ENCODE peak calls at places on chromosome X, in nine cellular contexts. One of them, this sample, is unnamed.

GRCh38 chrX:107659768-107660167 is 31.5 kb downstream of the PRPS1 start:
- DNase-seq in right lobe of liver: no peak
- DNase-seq in psoas muscle: no peak
- DNase-seq in ovary: no peak
- DNase-seq in sigmoid colon: no peak
- DNase-seq in lung: no peak
- DNase-seq in body of pancreas: no peak
- DNase-seq in cardiac muscle cell: peak
- DNase-seq in tibial nerve: no peak
- DNase-seq in this sample: no peak

GRCh38 chrX:40414335-40414734 is 166.4 kb upstream of the ATP6AP2 start:
- DNase-seq in ovary: no peak
- DNase-seq in tibial nerve: no peak
- DNase-seq in right lobe of liver: no peak
- DNase-seq in psoas muscle: no peak
- DNase-seq in cardiac muscle cell: no peak
- DNase-seq in sigmoid colon: no peak
- DNase-seq in body of pancreas: no peak
- DNase-seq in lung: no peak
- DNase-seq in this sample: no peak

GRCh38 chrX:51955200-51955599 is 61.8 kb downstream of the MAGED1 start:
- DNase-seq in right lobe of liver: no peak
- DNase-seq in ovary: no peak
- DNase-seq in cardiac muscle cell: no peak
- DNase-seq in body of pancreas: no peak
- DNase-seq in tibial nerve: no peak
- DNase-seq in sigmoid colon: no peak
- DNase-seq in psoas muscle: no peak
- DNase-seq in lung: no peak
- DNase-seq in this sample: no peak

GRCh38 chrX:44874481-44875184 is 1.6 kb downstream of the KDM6A start:
- DNase-seq in cardiac muscle cell: peak
- DNase-seq in tibial nerve: no peak
- DNase-seq in right lobe of liver: no peak
- DNase-seq in lung: peak
- DNase-seq in psoas muscle: no peak
- DNase-seq in ovary: peak
- DNase-seq in body of pancreas: no peak
- DNase-seq in sigmoid colon: no peak
- DNase-seq in this sample: no peak

GRCh38 chrX:37504991-37505390 is 66.5 kb upstream of the LANCL3 start:
- DNase-seq in cardiac muscle cell: no peak
- DNase-seq in ovary: no peak
- DNase-seq in tibial nerve: no peak
- DNase-seq in lung: no peak
- DNase-seq in sigmoid colon: no peak
- DNase-seq in psoas muscle: no peak
- DNase-seq in body of pancreas: no peak
- DNase-seq in right lobe of liver: no peak
- DNase-seq in this sample: no peak

GRCh38 chrX:43880439-43880838 is 1.8 kb downstream of the MAOB start:
- DNase-seq in lung: no peak
- DNase-seq in tibial nerve: no peak
- DNase-seq in psoas muscle: no peak
- DNase-seq in right lobe of liver: no peak
- DNase-seq in body of pancreas: no peak
- DNase-seq in ovary: no peak
- DNase-seq in cardiac muscle cell: no peak
- DNase-seq in sigmoid colon: no peak
- DNase-seq in this sample: no peak

GRCh38 chrX:11787564-11787963 is 29.5 kb downstream of the MSL3 start:
- DNase-seq in body of pancreas: peak
- DNase-seq in ovary: peak
- DNase-seq in right lobe of liver: peak
- DNase-seq in tibial nerve: peak
- DNase-seq in cardiac muscle cell: peak
- DNase-seq in sigmoid colon: peak
- DNase-seq in psoas muscle: peak
- DNase-seq in lung: peak
- DNase-seq in this sample: peak

GRCh38 chrX:40097101-40097491 is 662 bp downstream of the BCOR start:
- DNase-seq in lung: no peak
- DNase-seq in cardiac muscle cell: peak
- DNase-seq in right lobe of liver: no peak
- DNase-seq in psoas muscle: no peak
- DNase-seq in tibial nerve: no peak
- DNase-seq in sigmoid colon: no peak
- DNase-seq in body of pancreas: no peak
- DNase-seq in ovary: no peak
- DNase-seq in this sample: no peak

GRCh38 chrX:119516157-119516702 is 48.0 kb downstream of the SLC25A5 start:
- DNase-seq in cardiac muscle cell: peak
- DNase-seq in ovary: peak
- DNase-seq in right lobe of liver: no peak
- DNase-seq in psoas muscle: no peak
- DNase-seq in tibial nerve: no peak
- DNase-seq in lung: no peak
- DNase-seq in sigmoid colon: no peak
- DNase-seq in body of pancreas: peak
- DNase-seq in this sample: no peak

GRCh38 chrX:100407147-100407783 is 2.8 kb downstream of the PCDH19 start:
- DNase-seq in body of pancreas: no peak
- DNase-seq in sigmoid colon: no peak
- DNase-seq in cardiac muscle cell: no peak
- DNase-seq in lung: no peak
- DNase-seq in tibial nerve: no peak
- DNase-seq in right lobe of liver: no peak
- DNase-seq in ovary: no peak
- DNase-seq in psoas muscle: no peak
- DNase-seq in this sample: no peak

GRCh38 chrX:100407784-100408642 is 2.1 kb downstream of the PCDH19 start:
- DNase-seq in cardiac muscle cell: no peak
- DNase-seq in tibial nerve: no peak
- DNase-seq in lung: no peak
- DNase-seq in body of pancreas: no peak
- DNase-seq in psoas muscle: peak
- DNase-seq in right lobe of liver: no peak
- DNase-seq in ovary: no peak
- DNase-seq in sigmoid colon: no peak
- DNase-seq in this sample: peak

GRCh38 chrX:100409316-100410082 is 574 bp downstream of the PCDH19 start:
- DNase-seq in cardiac muscle cell: no peak
- DNase-seq in right lobe of liver: no peak
- DNase-seq in sigmoid colon: no peak
- DNase-seq in tibial nerve: no peak
- DNase-seq in ovary: no peak
- DNase-seq in body of pancreas: no peak
- DNase-seq in psoas muscle: peak
- DNase-seq in lung: no peak
- DNase-seq in this sample: peak

GRCh38 chrX:100410083-100410590 is at the start of gene PCDH19:
- DNase-seq in body of pancreas: peak
- DNase-seq in tibial nerve: peak
- DNase-seq in sigmoid colon: peak
- DNase-seq in ovary: peak
- DNase-seq in right lobe of liver: peak
- DNase-seq in cardiac muscle cell: peak
- DNase-seq in lung: peak
- DNase-seq in psoas muscle: peak
- DNase-seq in this sample: peak

DNA sequence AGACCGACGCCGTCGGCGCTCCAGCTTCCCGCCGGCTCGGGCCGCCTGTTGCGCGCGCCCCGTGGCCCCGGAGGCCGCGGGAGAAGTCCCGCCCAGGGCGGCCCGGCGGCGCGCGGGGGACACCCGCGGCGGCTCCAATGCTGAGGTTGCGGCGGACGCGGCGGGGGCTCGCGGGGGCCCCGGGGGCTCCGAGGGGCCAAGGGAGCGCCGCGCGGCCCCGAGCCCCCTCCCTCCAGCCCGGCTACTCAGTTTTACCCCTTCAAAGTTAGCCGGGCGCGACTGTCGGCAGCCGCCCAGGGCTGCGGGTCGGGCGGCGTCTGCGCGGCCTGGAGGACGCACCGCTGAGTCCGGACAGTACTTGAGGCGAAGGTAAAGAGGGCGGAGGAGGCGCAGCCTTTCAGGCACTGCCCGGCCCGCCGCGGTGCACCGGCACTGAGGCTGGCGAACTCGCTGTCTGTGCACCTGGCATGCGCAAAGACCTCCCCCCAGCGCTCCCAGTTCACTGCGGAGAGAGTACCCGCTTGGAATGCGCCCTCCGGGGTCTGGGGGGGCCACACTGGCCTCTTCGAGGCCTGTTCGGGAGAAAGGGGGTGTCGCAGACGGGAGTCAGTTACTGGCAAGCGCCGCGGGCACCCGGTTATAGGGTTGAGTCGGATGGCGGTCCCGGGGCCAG is 1.3 kb downstream of the PCDH19 start:
- DNase-seq in lung: no peak
- DNase-seq in body of pancreas: no peak
- DNase-seq in sigmoid colon: no peak
- DNase-seq in psoas muscle: peak
- DNase-seq in cardiac muscle cell: no peak
- DNase-seq in right lobe of liver: no peak
- DNase-seq in tibial nerve: no peak
- DNase-seq in ovary: no peak
- DNase-seq in this sample: no peak
- H3K4me3 ChIP-seq in lung: no peak
- H3K4me3 ChIP-seq in body of pancreas: no peak
- H3K4me3 ChIP-seq in sigmoid colon: peak
- H3K4me3 ChIP-seq in psoas muscle: peak
- H3K4me3 ChIP-seq in cardiac muscle cell: peak
- H3K4me3 ChIP-seq in right lobe of liver: no peak
- H3K4me3 ChIP-seq in tibial nerve: peak
- H3K4me3 ChIP-seq in ovary: peak
- H3K4me3 ChIP-seq in this sample: peak

DNA sequence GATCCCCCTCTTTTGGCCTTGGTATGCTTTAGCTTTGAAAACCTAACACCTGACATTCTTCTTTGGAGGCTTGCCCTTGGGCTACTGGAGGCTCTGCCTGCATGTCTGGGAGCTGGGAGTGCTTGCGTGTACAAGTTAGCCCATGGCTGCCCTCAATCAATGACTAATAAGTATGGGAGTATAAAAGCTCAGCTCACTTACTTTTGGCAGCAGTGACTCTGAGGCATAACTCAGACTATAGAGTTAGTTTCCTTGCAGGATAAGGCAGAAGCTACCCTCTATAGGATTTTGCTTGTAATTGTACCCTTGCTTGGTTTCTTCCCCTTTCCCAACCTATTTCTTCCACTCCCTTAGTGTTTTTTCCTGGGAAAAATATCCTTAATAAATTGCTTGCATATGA is 247.9 kb downstream of the PPP1R2C start:
- DNase-seq in right lobe of liver: no peak
- DNase-seq in lung: no peak
- DNase-seq in cardiac muscle cell: peak
- DNase-seq in tibial nerve: no peak
- DNase-seq in sigmoid colon: no peak
- DNase-seq in psoas muscle: no peak
- DNase-seq in body of pancreas: no peak
- DNase-seq in ovary: no peak
- DNase-seq in this sample: no peak
- TF ChIP-seq CTCF in right lobe of liver: no peak
- TF ChIP-seq CTCF in lung: no peak
- TF ChIP-seq CTCF in cardiac muscle cell: peak
- TF ChIP-seq CTCF in tibial nerve: no peak
- TF ChIP-seq CTCF in sigmoid colon: no peak
- TF ChIP-seq CTCF in psoas muscle: no peak
- TF ChIP-seq CTCF in body of pancreas: no peak
- TF ChIP-seq CTCF in ovary: no peak
- TF ChIP-seq CTCF in this sample: no peak

DNA sequence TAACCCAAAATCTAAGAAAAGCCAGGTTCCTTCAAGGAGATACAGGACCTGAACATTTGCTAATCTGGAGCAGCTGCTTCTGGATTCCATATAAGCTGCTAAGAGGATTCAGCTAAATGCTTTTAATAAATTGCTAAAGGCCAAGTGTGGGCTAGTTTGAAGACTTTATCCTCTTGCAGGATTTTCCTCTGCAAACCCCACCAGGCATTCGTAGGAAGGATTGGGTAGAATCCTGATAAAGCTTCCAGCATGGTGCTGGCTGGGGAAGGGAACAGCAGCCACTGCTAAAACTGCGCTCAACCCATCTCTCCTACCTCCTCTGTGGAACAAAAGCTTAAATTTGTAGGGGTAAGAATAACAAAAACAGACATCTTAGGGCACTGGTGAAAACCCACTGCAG is 61.3 kb upstream of the TAB3 start:
- DNase-seq in psoas muscle: no peak
- DNase-seq in tibial nerve: no peak
- DNase-seq in ovary: no peak
- DNase-seq in cardiac muscle cell: no peak
- DNase-seq in right lobe of liver: no peak
- DNase-seq in body of pancreas: no peak
- DNase-seq in sigmoid colon: no peak
- DNase-seq in lung: no peak
- DNase-seq in this sample: no peak
- H3K27ac ChIP-seq in psoas muscle: no peak
- H3K27ac ChIP-seq in tibial nerve: no peak
- H3K27ac ChIP-seq in ovary: no peak
- H3K27ac ChIP-seq in cardiac muscle cell: no peak
- H3K27ac ChIP-seq in right lobe of liver: no peak
- H3K27ac ChIP-seq in body of pancreas: no peak
- H3K27ac ChIP-seq in sigmoid colon: no peak
- H3K27ac ChIP-seq in lung: no peak
- H3K27ac ChIP-seq in this sample: no peak

DNA sequence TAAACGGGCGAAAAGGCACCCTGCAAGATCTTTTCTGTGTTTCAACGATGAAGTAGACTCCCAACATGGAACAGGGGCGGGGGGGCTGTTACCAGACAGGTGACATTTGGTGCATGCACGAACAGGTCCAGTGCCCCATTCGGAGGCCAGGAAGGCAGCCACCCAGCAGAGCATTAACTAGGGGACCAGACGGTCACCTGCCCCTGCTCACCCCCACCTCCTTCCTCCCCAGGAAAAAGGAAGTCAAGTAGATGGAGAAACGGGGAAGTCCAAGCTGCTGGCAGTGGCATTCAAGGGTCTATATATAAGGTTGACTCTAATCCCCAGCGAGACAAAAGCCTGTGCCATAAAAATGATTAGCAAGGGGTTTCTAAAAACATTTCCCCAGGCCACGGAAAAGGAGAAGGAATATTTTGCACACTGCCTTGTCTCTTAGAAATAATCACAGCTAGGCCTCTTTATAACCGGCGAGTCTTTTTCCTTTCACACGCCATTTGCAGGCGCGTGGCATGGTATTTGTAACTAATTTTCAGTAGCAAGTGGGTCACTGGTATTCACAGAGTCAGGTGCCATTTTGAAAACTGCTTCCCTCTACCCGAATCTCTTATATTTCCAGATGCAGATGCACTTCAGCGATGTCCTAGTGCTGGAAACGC is 1.2 kb upstream of the TMSB4X start:
- DNase-seq in psoas muscle: no peak
- DNase-seq in body of pancreas: no peak
- DNase-seq in right lobe of liver: no peak
- DNase-seq in tibial nerve: no peak
- DNase-seq in sigmoid colon: no peak
- DNase-seq in ovary: peak
- DNase-seq in lung: peak
- DNase-seq in cardiac muscle cell: no peak
- DNase-seq in this sample: no peak
- H3K4me3 ChIP-seq in psoas muscle: peak
- H3K4me3 ChIP-seq in body of pancreas: no peak
- H3K4me3 ChIP-seq in right lobe of liver: peak
- H3K4me3 ChIP-seq in tibial nerve: peak
- H3K4me3 ChIP-seq in sigmoid colon: peak
- H3K4me3 ChIP-seq in ovary: peak
- H3K4me3 ChIP-seq in lung: peak
- H3K4me3 ChIP-seq in cardiac muscle cell: no peak
- H3K4me3 ChIP-seq in this sample: peak

GRCh38 chrX:47158131-47158530 is 13.1 kb downstream of the RBM10 start:
- DNase-seq in cardiac muscle cell: no peak
- DNase-seq in sigmoid colon: peak
- DNase-seq in body of pancreas: no peak
- DNase-seq in ovary: no peak
- DNase-seq in right lobe of liver: no peak
- DNase-seq in psoas muscle: no peak
- DNase-seq in tibial nerve: no peak
- DNase-seq in lung: no peak
- DNase-seq in this sample: no peak
- TF ChIP-seq CTCF in cardiac muscle cell: no peak
- TF ChIP-seq CTCF in sigmoid colon: no peak
- TF ChIP-seq CTCF in body of pancreas: no peak
- TF ChIP-seq CTCF in ovary: no peak
- TF ChIP-seq CTCF in right lobe of liver: no peak
- TF ChIP-seq CTCF in psoas muscle: no peak
- TF ChIP-seq CTCF in tibial nerve: no peak
- TF ChIP-seq CTCF in lung: no peak
- TF ChIP-seq CTCF in this sample: no peak